ENCODE peak calls at places on chromosomes 5 and 9, in four cellular contexts. I, U, X and K are unnamed samples.

GRCh38 chr5:112907166-112907611 is 14.8 kb downstream of the REEP5 start:
- DNase-seq in U (no peak), I (no peak), X (no peak), K (no peak)

GRCh38 chr5:116939641-116940040 is 365.0 kb upstream of the SEMA6A start:
- DNase-seq in I (no peak), X (no peak), U (no peak), K (no peak)

GRCh38 chr5:114308017-114308416 is 53.9 kb upstream of the KCNN2 start:
- DNase-seq in X (no peak), U (no peak), I (no peak), K (peak)

GRCh38 chr5:19555436-19555835 is 432.6 kb downstream of the CDH18 start:
- DNase-seq in I (no peak), X (no peak), U (no peak), K (no peak)

GRCh38 chr5:75510836-75511434 is 494 bp downstream of the CERT1 start:
- DNase-seq in X (no peak), I (peak), U (peak), K (peak)

GRCh38 chr9:91151014-91151740 is 210.5 kb downstream of the AUH start:
- DNase-seq in X (no peak), I (no peak), U (no peak), K (no peak)

GRCh38 chr5:168747987-168748777 is 169.0 kb upstream of the PANK3 start:
- DNase-seq in X (peak), U (peak), I (peak), K (peak)

GRCh38 chr5:135160036-135160675 is 126.1 kb upstream of the PITX1 start:
- DNase-seq in U (no peak), X (no peak), I (no peak), K (no peak)

GRCh38 chr5:594241-594860 is 17.8 kb upstream of the CEP72 start:
- DNase-seq in I (no peak), X (no peak), U (no peak), K (no peak)

GRCh38 chr5:179900707-179901106 is 7.0 kb downstream of the TBC1D9B start:
- DNase-seq in I (no peak), U (no peak), X (no peak), K (no peak)

GRCh38 chr5:67010684-67011409 is 185.8 kb downstream of the CD180 start:
- DNase-seq in U (no peak), I (no peak), X (no peak), K (no peak)

GRCh38 chr5:150001660-150002493 is 1.3 kb downstream of the HMGXB3 start:
- DNase-seq in U (peak), X (peak), I (peak), K (peak)

GRCh38 chr5:98206566-98206965 is 566.9 kb upstream of the RGMB start:
- DNase-seq in I (no peak), U (no peak), X (no peak), K (no peak)

GRCh38 chr5:174306345-174307030 is 261.0 kb downstream of the NSG2 start:
- DNase-seq in I (no peak), U (no peak), X (no peak), K (no peak)

GRCh38 chr5:98530224-98530623 is 243.2 kb upstream of the RGMB start:
- DNase-seq in I (no peak), X (no peak), U (no peak), K (no peak)

GRCh38 chr9:89497181-89497963 is 541 bp downstream of the SEMA4D start:
- DNase-seq in U (peak), X (no peak), I (no peak), K (no peak)

GRCh38 chr5:159825551-159826051 is 90.7 kb upstream of the ADRA1B start:
- DNase-seq in X (no peak), U (no peak), I (no peak), K (no peak)

GRCh38 chr5:112787261-112787660 is 49.6 kb downstream of the APC start:
- DNase-seq in U (no peak), X (no peak), I (no peak), K (no peak)

GRCh38 chr5:93163010-93163663 is 417.9 kb downstream of the NR2F1-AS1 start:
- DNase-seq in X (no peak), U (no peak), I (no peak), K (no peak)

DNA sequence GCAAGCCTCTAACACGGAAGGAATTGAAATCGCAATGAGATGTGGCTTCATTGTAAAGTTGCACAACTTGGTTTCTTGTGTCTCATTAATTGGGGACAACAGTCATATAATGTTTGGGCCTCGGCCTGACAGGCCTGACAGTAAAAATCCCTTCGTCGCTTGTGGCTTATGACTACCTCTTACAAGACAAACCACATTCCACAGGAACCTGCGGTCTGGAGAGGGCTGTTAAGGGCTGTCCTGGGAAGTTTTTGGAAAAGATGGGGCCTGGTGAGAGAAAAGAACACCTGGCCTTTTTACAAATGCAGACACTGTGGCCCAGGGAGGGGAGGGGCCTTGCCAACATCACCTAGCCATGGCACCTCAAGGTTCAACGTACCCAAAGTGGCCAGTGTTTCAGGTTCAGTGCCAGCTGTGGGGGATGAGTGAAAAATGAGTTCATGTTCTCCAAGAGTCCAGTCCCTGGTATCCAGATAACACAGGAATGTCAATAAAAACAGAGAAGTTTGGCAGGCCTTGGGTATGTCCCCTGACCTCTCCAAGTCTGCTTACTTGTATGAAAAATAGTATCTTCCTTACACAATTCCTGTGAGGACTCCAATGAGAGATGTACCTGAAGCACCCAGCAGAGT is 22.2 kb downstream of the SHB start:
- DNase-seq in I (peak), U (no peak), X (no peak), K (no peak)
- TF ChIP-seq HMGXB4 in I (no peak), U (no peak), X (no peak), K (no peak)

GRCh38 chr5:78810098-78810497 is 161.5 kb upstream of the LHFPL2 start:
- DNase-seq in X (no peak), U (no peak), I (no peak), K (no peak)
- TF ChIP-seq HMGXB4 in X (no peak), U (no peak), I (no peak), K (no peak)

GRCh38 chr9:97046228-97046627 is 7.3 kb upstream of the CTSV start:
- DNase-seq in U (peak), I (peak), X (no peak), K (peak)
- TF ChIP-seq HMGXB4 in U (no peak), I (no peak), X (no peak), K (no peak)

GRCh38 chr5:140633081-140633471 is at the start of gene CD14:
- DNase-seq in U (peak), I (peak), X (no peak), K (no peak)
- TF ChIP-seq HMGXB4 in U (no peak), I (no peak), X (no peak), K (no peak)

DNA sequence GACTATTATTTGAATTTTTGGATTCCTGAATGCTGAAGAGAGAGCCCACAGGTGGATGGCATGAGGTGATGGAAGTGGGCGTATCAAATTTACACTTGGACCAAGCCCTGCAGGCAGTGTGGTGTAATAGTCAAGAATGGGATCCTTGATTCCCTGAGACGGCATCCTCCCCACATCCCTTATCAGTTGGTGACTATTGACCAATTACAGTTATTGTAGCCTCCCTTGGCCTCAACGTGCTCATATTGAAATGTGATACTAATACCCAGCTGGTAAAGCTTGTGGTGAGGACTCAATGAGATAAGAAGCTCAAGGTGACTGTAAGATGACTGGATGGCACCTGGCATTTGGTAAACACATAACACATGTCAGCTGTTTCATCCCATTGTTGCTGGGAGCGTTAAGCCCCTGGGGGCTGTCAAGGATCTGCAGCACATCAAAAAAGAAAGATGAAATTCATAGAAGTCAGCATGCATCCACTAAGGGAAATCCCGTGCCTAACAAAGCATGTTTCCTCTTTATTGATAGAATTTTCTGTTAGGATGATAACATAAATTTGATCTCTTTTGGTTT is 65.6 kb upstream of the IRX2 start:
- DNase-seq in X (no peak), I (no peak), U (no peak), K (no peak)
- TF ChIP-seq HMGXB4 in X (no peak), I (no peak), U (no peak), K (no peak)

DNA sequence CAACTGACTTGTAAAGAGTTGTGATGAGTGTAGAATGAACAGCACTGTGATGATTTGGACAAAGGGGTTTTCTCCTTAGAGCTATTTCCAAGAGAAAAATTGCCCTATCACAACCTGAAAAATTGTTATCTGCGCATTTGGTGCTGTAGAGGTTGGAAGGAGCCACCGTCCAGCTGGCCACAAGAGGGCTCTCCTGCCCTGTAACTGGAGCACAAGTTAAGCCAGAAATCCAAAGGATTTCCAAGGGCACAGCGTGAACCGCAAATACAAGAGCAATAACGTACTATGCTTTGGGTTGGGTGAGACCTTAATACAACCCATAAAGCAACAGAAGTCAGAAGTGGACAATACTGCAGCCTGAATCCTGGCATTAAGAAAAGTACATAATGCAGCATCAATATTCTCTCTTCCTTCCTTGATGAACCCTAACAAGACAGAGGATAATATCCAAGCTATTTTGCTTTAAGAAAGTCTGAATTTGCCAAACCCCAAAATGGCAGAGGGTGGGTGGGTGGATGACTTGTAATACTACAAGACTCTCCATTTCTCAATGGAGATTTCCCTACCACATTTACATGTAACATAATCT is 56.8 kb upstream of the SMIM32 start:
- DNase-seq in X (peak), U (peak), I (peak), K (peak)
- TF ChIP-seq HMGXB4 in X (no peak), U (no peak), I (no peak), K (no peak)

GRCh38 chr9:3980212-3980611 is 319.7 kb downstream of the GLIS3 start:
- DNase-seq in I (no peak), U (no peak), X (no peak), K (no peak)
- TF ChIP-seq HMGXB4 in I (no peak), U (no peak), X (no peak), K (no peak)